ENCODE peak calls at places on chromosomes 5 and 9, in eight cellular contexts. O is endothelial cell; A is neural crest cell; B is activated CD4-positive, CD25-positive, alpha-beta regulatory T cell treated with anti-CD3 and anti-CD28 coated beads, Interleukin-2, amount 50 U/mL, for 72 hours; C is iPS-NIHi11; V is mammary epithelial cell; Z is cardiac muscle cell; U is DMS153. W is an unnamed sample.

GRCh38 chr5:150419630-150420270 is 7.0 kb upstream of the CD74 start:
- DNase-seq in U (no peak), C (peak; percentile 3), V (no peak), A (no peak), O (no peak), B (no peak), Z (no peak), W (no peak)

GRCh38 chr9:93155716-93156474 is 21.8 kb upstream of the NINJ1 start:
- DNase-seq in U (no peak), V (no peak), Z (no peak), A (no peak), B (no peak), O (no peak), C (no peak), W (no peak)

GRCh38 chr5:167549763-167550162 is 741.7 kb upstream of the WWC1 start:
- DNase-seq in Z (no peak), V (no peak), B (no peak), A (no peak), U (no peak), C (no peak), O (no peak), W (no peak)

GRCh38 chr5:174527936-174528557 is 196.3 kb upstream of the MSX2 start:
- DNase-seq in A (no peak), V (no peak), Z (no peak), U (no peak), B (no peak), C (no peak), O (no peak), W (no peak)

GRCh38 chr5:171774418-171774817 is 11.2 kb upstream of the SMIM23 start:
- DNase-seq in O (no peak), A (no peak), V (no peak), C (no peak), U (no peak), Z (no peak), B (no peak), W (no peak)

GRCh38 chr5:116759860-116760644 is 185.4 kb upstream of the SEMA6A start:
- DNase-seq in Z (no peak), O (no peak), V (no peak), B (no peak), C (peak; percentile 41), A (no peak), U (no peak), W (no peak)

GRCh38 chr9:84239341-84239740 is 101.2 kb downstream of the SLC28A3 start:
- DNase-seq in O (no peak), B (no peak), C (no peak), Z (no peak), V (peak; percentile 4), U (no peak), A (no peak), W (no peak)

GRCh38 chr5:82375488-82376294 is 97.5 kb upstream of the RPS23 start:
- DNase-seq in Z (no peak), V (no peak), B (no peak), U (peak; percentile 42), O (no peak), C (no peak), A (no peak), W (no peak)

GRCh38 chr5:35777358-35778087 is 79.2 kb upstream of the IL7R start:
- DNase-seq in U (peak; percentile 69), B (peak; percentile 66), Z (peak; percentile 94), O (peak; percentile 72), A (peak; percentile 67), C (peak; percentile 58), V (peak; percentile 54), W (peak; percentile 10)

GRCh38 chr9:136311433-136312375 is 7.8 kb upstream of the CCDC187 start:
- DNase-seq in U (peak; percentile 88), V (no peak), C (peak; percentile 76), A (no peak), O (no peak), Z (no peak), B (no peak), W (no peak)

GRCh38 chr5:446066-446725 is 3.2 kb downstream of the EXOC3 start:
- DNase-seq in U (no peak), Z (no peak), C (no peak), O (no peak), V (no peak), B (peak; percentile 11), A (no peak), W (no peak)

GRCh38 chr5:139901251-139901575 is 105.6 kb downstream of the PSD2 start:
- DNase-seq in Z (no peak), B (no peak), C (no peak), A (no peak), U (no peak), O (no peak), V (no peak), W (no peak)

GRCh38 chr5:102223542-102224444 is 72.3 kb downstream of the SLCO4C1 start:
- DNase-seq in V (peak; percentile 10), B (no peak), U (no peak), C (peak; percentile 14), Z (peak; percentile 57), O (peak; percentile 12), A (no peak), W (no peak)

GRCh38 chr5:176152191-176152932 is 85.9 kb upstream of the SIMC1 start:
- DNase-seq in A (no peak), U (no peak), B (no peak), O (no peak), V (no peak), Z (peak; percentile 45), C (peak; percentile 69), W (no peak)

GRCh38 chr5:113343343-113343742 is 91.4 kb downstream of the TSSK1B start:
- DNase-seq in Z (peak; percentile 59), C (no peak), U (no peak), V (peak; percentile 62), A (no peak), O (no peak), B (no peak), W (no peak)

GRCh38 chr5:118236108-118236849 is 752.1 kb downstream of the DTWD2 start:
- DNase-seq in B (no peak), A (no peak), V (no peak), Z (no peak), C (no peak), U (no peak), O (no peak), W (no peak)

GRCh38 chr5:126970517-126971017 is 59.8 kb downstream of the MARCHF3 start:
- DNase-seq in C (no peak), B (no peak), A (no peak), V (no peak), Z (no peak), O (no peak), U (no peak), W (no peak)

W was measured in NCI-H2227 treated with DMSO at 0.1 percent for 48 hours.